ENCODE peak calls at places on chromosomes 16 and 17, in four cellular contexts. Q, B, G and T are unnamed samples.

GRCh38 chr16:68719993-68720489 is 17.1 kb upstream of the CDH1 start:
- DNase-seq in G (no peak), B (no peak), Q (no peak), T (peak; percentile 89)

GRCh38 chr17:39938140-39938869 is 10.8 kb downstream of the LRRC3C start:
- DNase-seq in Q (no peak), B (no peak), G (peak; percentile 67), T (peak; percentile 70)

GRCh38 chr16:68839831-68840230 is 3.5 kb upstream of the TANGO6 start:
- DNase-seq in B (no peak), G (no peak), Q (no peak), T (no peak)

GRCh38 chr17:65515959-65516948 is 45.2 kb downstream of the AXIN2 start:
- DNase-seq in Q (no peak), B (peak; percentile 55), G (peak; percentile 99), T (no peak)

GRCh38 chr16:28975158-28975603 is 603 bp downstream of the SPNS1 start:
- DNase-seq in B (no peak), Q (peak; percentile 35), G (no peak), T (no peak)

GRCh38 chr17:43372273-43372911 is 26.4 kb upstream of the ARL4D start:
- DNase-seq in B (no peak), Q (no peak), G (no peak), T (peak; percentile 79)

GRCh38 chr17:80117491-80118401 is 16.4 kb downstream of the GAA start:
- DNase-seq in Q (no peak), G (no peak), B (peak; percentile 44), T (no peak)

GRCh38 chr17:8141046-8141445 is 11.2 kb downstream of the PER1 start:
- DNase-seq in Q (no peak), G (no peak), B (no peak), T (no peak)

GRCh38 chr17:49055181-49055927 is 58.2 kb downstream of the IGF2BP1 start:
- DNase-seq in B (no peak), G (no peak), Q (no peak), T (no peak)

GRCh38 chr16:9176547-9177418 is 85.3 kb downstream of the HAPSTR1 start:
- DNase-seq in B (no peak), Q (no peak), G (peak; percentile 55), T (no peak)

GRCh38 chr16:31105677-31106213 is 2.4 kb upstream of the BCKDK start:
- DNase-seq in Q (peak; percentile 87), B (peak; percentile 100), G (peak; percentile 79), T (no peak)

GRCh38 chr17:55420776-55421178 is 858 bp downstream of the MMD start:
- DNase-seq in G (no peak), B (peak; percentile 56), Q (peak; percentile 22), T (no peak)

GRCh38 chr16:723695-724094 is 2.5 kb downstream of the CCDC78 start:
- DNase-seq in B (no peak), Q (no peak), G (no peak), T (no peak)

GRCh38 chr17:42827472-42827871 is 3.4 kb upstream of the BECN1 start:
- DNase-seq in B (no peak), Q (no peak), G (no peak), T (no peak)

GRCh38 chr16:71885261-71885650 is 1.3 kb upstream of the ZNF821 start:
- DNase-seq in G (no peak), Q (no peak), B (no peak), T (no peak)

GRCh38 chr16:79430129-79430789 is 170.3 kb downstream of the MAF start:
- DNase-seq in Q (no peak), G (no peak), B (no peak), T (no peak)

GRCh38 chr16:87839542-87840461 is 29.5 kb downstream of the SLC7A5 start:
- DNase-seq in G (no peak), Q (no peak), B (no peak), T (no peak)

GRCh38 chr17:43315369-43315768 is 81.6 kb upstream of the RNU2-1 start:
- DNase-seq in B (no peak), Q (no peak), G (no peak), T (no peak)

GRCh38 chr16:74224828-74225227 is 71.8 kb upstream of the PSMD7 start:
- DNase-seq in G (no peak), B (no peak), Q (no peak), T (no peak)

GRCh38 chr16:29858974-29859373 is 4.1 kb downstream of the CDIPT start:
- DNase-seq in Q (no peak), G (no peak), B (no peak), T (no peak)

GRCh38 chr16:970379-970765 is 412 bp downstream of the LMF1 start:
- DNase-seq in Q (no peak), G (no peak), B (no peak), T (no peak)

GRCh38 chr17:31544186-31544585 is 152.7 kb downstream of the RAB11FIP4 start:
- DNase-seq in B (no peak), G (no peak), Q (no peak), T (no peak)

GRCh38 chr17:78000351-78000750 is 41.8 kb downstream of the TNRC6C start:
- DNase-seq in B (no peak), G (no peak), Q (no peak), T (no peak)

GRCh38 chr17:59800530-59800942 is 92.2 kb downstream of the TUBD1 start:
- DNase-seq in G (no peak), B (no peak), Q (no peak), T (no peak)

GRCh38 chr17:51165680-51166197 is 472 bp upstream of the NME2 start:
- DNase-seq in G (no peak), Q (peak; percentile 42), B (peak; percentile 63), T (no peak)

GRCh38 chr17:42814633-42815399 is 9.3 kb downstream of the BECN1 start:
- DNase-seq in Q (no peak), B (no peak), G (no peak), T (no peak)

GRCh38 chr17:76501018-76501826 is at the start of gene RHBDF2:
- DNase-seq in B (peak; percentile 100), Q (peak; percentile 98), G (peak; percentile 79), T (peak; percentile 62)

GRCh38 chr17:76504117-76504516 is 2.9 kb upstream of the RHBDF2 start:
- DNase-seq in G (no peak), Q (peak; percentile 44), B (no peak), T (no peak)

GRCh38 chr17:76500745-76501017 is 542 bp downstream of the RHBDF2 start:
- DNase-seq in G (no peak), Q (no peak), B (no peak), T (no peak)

GRCh38 chr17:76501827-76502307 is 644 bp upstream of the RHBDF2 start:
- DNase-seq in G (no peak), Q (no peak), B (no peak), T (no peak)

GRCh38 chr17:76502326-76503211 is 1.3 kb upstream of the RHBDF2 start:
- DNase-seq in Q (no peak), G (no peak), B (no peak), T (no peak)
- TF ChIP-seq CHD2 in Q (no peak), G (no peak), B (no peak), T (no peak)

GRCh38 chr16:57049678-57050077 is 42.7 kb upstream of the CPNE2 start:
- DNase-seq in B (no peak), G (no peak), Q (no peak), T (peak; percentile 52)
- TF ChIP-seq ZNF274 in B (no peak), G (no peak), Q (no peak), T (no peak)

GRCh38 chr16:54787045-54787444 is 143.6 kb upstream of the IRX5 start:
- DNase-seq in G (no peak), Q (no peak), B (no peak), T (no peak)

GRCh38 chr16:54798267-54798666 is 132.4 kb upstream of the IRX5 start:
- DNase-seq in G (no peak), Q (no peak), B (no peak), T (no peak)

GRCh38 chr16:54792811-54793210 is 137.9 kb upstream of the IRX5 start:
- DNase-seq in G (no peak), Q (no peak), B (no peak), T (no peak)
- TF ChIP-seq EP300 in G (no peak), Q (no peak), B (no peak), T (no peak)

GRCh38 chr17:66711936-66712335 is 123.0 kb upstream of the CACNG5 start:
- DNase-seq in B (no peak), G (peak; percentile 71), Q (peak; percentile 32), T (no peak)
- TF ChIP-seq CHD2 in B (no peak), G (no peak), Q (no peak), T (peak; percentile 14)

GRCh38 chr17:61904094-61904710 is 23.6 kb downstream of the INTS2 start:
- DNase-seq in Q (no peak), B (no peak), G (no peak), T (peak; percentile 25)
- TF ChIP-seq ZNF274 in Q (no peak), B (no peak), G (no peak), T (no peak)

GRCh38 chr16:66107661-66108060 is 258.8 kb upstream of the CDH5 start:
- DNase-seq in G (no peak), Q (no peak), B (no peak), T (no peak)

GRCh38 chr16:66099261-66099660 is 267.2 kb upstream of the CDH5 start:
- DNase-seq in B (no peak), Q (no peak), G (no peak), T (no peak)

GRCh38 chr16:66097746-66098145 is 268.7 kb upstream of the CDH5 start:
- DNase-seq in B (no peak), Q (no peak), G (no peak), T (no peak)

GRCh38 chr16:66103245-66103644 is 263.2 kb upstream of the CDH5 start:
- DNase-seq in B (no peak), G (peak; percentile 49), Q (no peak), T (no peak)
- TF ChIP-seq EP300 in B (no peak), G (no peak), Q (no peak), T (no peak)